ENCODE peak calls at places on chromosomes 11 and 22, in four cellular contexts. E is fibroblast of lung, J is body of pancreas, A is transverse colon. X is an unnamed sample.

GRCh38 chr22:24148586-24148985 is 32.7 kb upstream of the SUSD2 start:
- DNase-seq in E (no peak), J (no peak), A (no peak), X (no peak)

GRCh38 chr11:118176400-118177134 is at the start of gene SCN2B:
- DNase-seq in E (peak; percentile 15), J (no peak), A (no peak), X (peak; percentile 15)

GRCh38 chr11:33089776-33090175 is 50.4 kb downstream of the TCP11L1 start:
- DNase-seq in E (peak; percentile 68), J (no peak), A (no peak), X (no peak)

GRCh38 chr22:25081409-25081824 is 118.2 kb upstream of the CRYBB3 start:
- DNase-seq in E (no peak), J (peak; percentile 46), A (peak; percentile 41), X (peak; percentile 68)

GRCh38 chr11:66020618-66021357 is 5.5 kb downstream of the CATSPER1 start:
- DNase-seq in E (peak; percentile 78), J (peak; percentile 54), A (peak; percentile 29), X (no peak)

GRCh38 chr11:65982824-65983588 is 19.0 kb downstream of the EIF1AD start:
- DNase-seq in E (no peak), J (no peak), A (no peak), X (no peak)

GRCh38 chr11:1195690-1196515 is 27.0 kb upstream of the MUC5B start:
- DNase-seq in E (no peak), J (no peak), A (peak; percentile 4), X (no peak)

GRCh38 chr11:68181719-68182451 is 31.2 kb downstream of the KMT5B start:
- DNase-seq in E (no peak), J (no peak), A (no peak), X (no peak)

GRCh38 chr11:6799402-6799801 is at the start of gene OR6A2:
- DNase-seq in E (no peak), J (no peak), A (no peak), X (no peak)

GRCh38 chr22:31083377-31083768 is 2.3 kb downstream of the SMTN start:
- DNase-seq in E (no peak), J (peak; percentile 93), A (peak; percentile 71), X (no peak)

GRCh38 chr11:109865558-109866186 is 227.5 kb upstream of the ZC3H12C start:
- DNase-seq in E (no peak), J (peak; percentile 56), A (no peak), X (no peak)

GRCh38 chr11:82733444-82734119 is at the start of gene FAM181B:
- DNase-seq in E (peak; percentile 39), J (peak; percentile 68), A (peak; percentile 38), X (peak; percentile 47)

GRCh38 chr11:90845799-90846198 is 623.0 kb upstream of the CHORDC1 start:
- DNase-seq in E (no peak), J (no peak), A (no peak), X (no peak)

GRCh38 chr11:6498121-6498520 is 1.0 kb downstream of the DNHD1 start:
- DNase-seq in E (peak; percentile 68), J (no peak), A (no peak), X (no peak)

GRCh38 chr11:130218501-130218900 is 58.9 kb downstream of the ST14 start:
- DNase-seq in E (no peak), J (no peak), A (no peak), X (no peak)

GRCh38 chr11:125402436-125402835 is 93.6 kb downstream of the FEZ1 start:
- DNase-seq in E (peak; percentile 73), J (no peak), A (no peak), X (no peak)

GRCh38 chr11:58805065-58805464 is 39.4 kb downstream of the GLYATL2 start:
- DNase-seq in E (peak; percentile 17), J (no peak), A (no peak), X (no peak)

GRCh38 chr22:22605074-22605404 is 39.4 kb upstream of the GGTLC2 start:
- DNase-seq in E (no peak), J (no peak), A (no peak), X (no peak)

GRCh38 chr22:41915035-41915782 is at the start of gene SHISA8:
- DNase-seq in E (peak; percentile 39), J (peak; percentile 46), A (peak; percentile 64), X (peak; percentile 82)

GRCh38 chr11:37449146-37449545 is 851.1 kb upstream of the RAG2 start:
- DNase-seq in E (peak; percentile 49), J (peak; percentile 9), A (no peak), X (peak; percentile 41)

GRCh38 chr11:17388609-17389204 is at the start of gene KCNJ11:
- DNase-seq in E (no peak), J (peak; percentile 39), A (no peak), X (no peak)

GRCh38 chr22:29315286-29316195 is at the start of gene RASL10A:
- DNase-seq in E (no peak), J (no peak), A (no peak), X (no peak)

GRCh38 chr11:70097783-70098182 is 19.7 kb downstream of the ANO1 start:
- DNase-seq in E (no peak), J (no peak), A (no peak), X (no peak)

GRCh38 chr11:100878474-100878873 is 191.4 kb downstream of the ARHGAP42 start:
- DNase-seq in E (peak; percentile 57), J (no peak), A (no peak), X (no peak)

GRCh38 chr11:71459767-71460320 is 6.8 kb downstream of the NADSYN1 start:
- DNase-seq in E (no peak), J (no peak), A (no peak), X (no peak)

GRCh38 chr11:118152020-118152551 is 537 bp downstream of the SCN4B start:
- DNase-seq in E (no peak), J (no peak), A (no peak), X (no peak)

GRCh38 chr11:72838691-72839305 is 24.6 kb downstream of the ATG16L2 start:
- DNase-seq in E (peak; percentile 61), J (no peak), A (no peak), X (no peak)

GRCh38 chr11:12600829-12601228 is 73.4 kb upstream of the TEAD1 start:
- DNase-seq in E (no peak), J (no peak), A (no peak), X (no peak)

GRCh38 chr11:82858556-82859091 is 41.6 kb downstream of the PRCP start:
- DNase-seq in E (peak; percentile 78), J (no peak), A (no peak), X (peak; percentile 10)

GRCh38 chr11:111299111-111300026 is 1.0 kb downstream of the POU2AF3 start:
- DNase-seq in E (peak; percentile 46), J (peak; percentile 78), A (peak; percentile 73), X (no peak)

GRCh38 chr22:50722048-50722701 is 15.8 kb upstream of the ACR start:
- DNase-seq in E (no peak), J (no peak), A (no peak), X (no peak)
- H3K36me3 ChIP-seq in E (no peaks in the 10 kb centered on the region), J (no peaks in the 10 kb centered on the region), A (no peaks in the 10 kb centered on the region), X (no peaks in the 10 kb centered on the region)

GRCh38 chr11:128663824-128664223 is 30.0 kb upstream of the FLI1 start:
- DNase-seq in E (no peak), J (no peak), A (no peak), X (no peak)
- H3K36me3 ChIP-seq in E (no peaks in the 10 kb centered on the region), J (no peaks in the 10 kb centered on the region), A (no peaks in the 10 kb centered on the region), X (no peaks in the 10 kb centered on the region)

DNA sequence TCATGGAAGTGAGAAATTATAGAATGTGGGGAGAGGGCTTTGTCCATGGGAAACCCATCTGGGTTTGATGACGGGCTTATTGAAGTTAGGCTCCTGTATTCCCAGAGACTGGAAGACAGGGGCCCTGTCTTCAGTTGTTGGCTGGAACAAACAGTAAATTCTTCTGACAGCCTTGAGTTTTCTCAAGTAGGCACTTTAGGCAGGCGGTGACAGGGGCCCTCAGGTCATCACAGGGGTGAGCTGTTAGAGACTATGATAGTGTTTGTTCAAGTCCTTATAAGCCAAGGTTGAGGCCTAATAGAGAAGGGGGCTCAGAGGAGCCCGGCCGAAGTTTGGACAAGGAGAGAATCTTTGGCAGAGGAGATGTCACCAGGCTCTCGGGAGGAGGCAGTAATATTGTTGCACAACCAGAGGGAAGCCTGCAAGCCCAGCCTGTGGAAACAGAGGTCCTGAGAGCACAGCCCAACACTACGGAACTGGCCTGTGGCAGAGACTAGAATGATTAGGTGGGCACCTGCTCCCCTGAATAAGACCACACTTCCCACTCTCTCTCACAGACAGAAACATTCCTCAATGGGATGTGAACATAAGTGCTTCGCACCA is 20.2 kb upstream of the IL17RA start:
- DNase-seq in E (no peak), J (no peak), A (no peak), X (no peak)
- H3K36me3 ChIP-seq in E (no peaks in the 10 kb centered on the region), J (no peaks in the 10 kb centered on the region), A (no peaks in the 10 kb centered on the region), X (no peaks in the 10 kb centered on the region)

DNA sequence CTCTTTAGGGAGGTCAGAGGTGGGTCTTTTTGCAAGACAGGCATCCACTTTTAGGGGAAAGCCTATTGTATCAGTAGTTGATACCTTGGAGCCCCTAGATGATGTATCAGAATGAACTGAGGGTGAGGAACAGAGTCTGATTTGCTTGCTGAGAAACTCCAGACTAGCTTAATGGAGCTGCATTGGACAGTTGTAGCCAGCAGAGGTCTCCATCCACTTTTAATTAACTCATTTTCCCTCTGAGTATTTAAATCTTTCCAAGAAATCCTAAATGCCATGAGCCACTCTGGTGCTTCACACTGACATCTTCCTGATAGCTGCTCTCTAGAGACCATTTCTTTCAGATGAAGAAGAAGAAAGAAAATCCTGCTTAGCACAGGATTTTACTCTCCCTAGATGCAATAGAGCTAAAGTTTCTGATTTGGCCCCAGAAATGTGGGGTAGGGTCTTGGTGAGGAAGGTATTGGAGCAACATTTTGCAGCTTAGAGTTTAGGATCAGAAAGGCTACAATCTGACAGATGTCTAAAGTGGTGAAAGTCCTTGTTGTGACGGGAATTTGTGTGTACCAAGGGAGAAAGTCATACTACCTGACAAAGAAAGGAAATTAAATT is 38.0 kb downstream of the EXT2 start:
- DNase-seq in E (peak; percentile 33), J (peak; percentile 13), A (no peak), X (peak; percentile 21)
- H3K36me3 ChIP-seq in E (peaks cover 5% of the 10 kb centered on the region), J (no peaks in the 10 kb centered on the region), A (peaks cover 12% of the 10 kb centered on the region), X (peaks cover 24% of the 10 kb centered on the region)

X was measured in HAP-1.